ENCODE peak calls at places on chromosome 4, in five cellular contexts. K, G, Q, S and X are unnamed samples. For H3K4me1, the result is how much of the 10 kb centered on the place peaks cover.

GRCh38 chr4:23225024-23225423 is 532.3 kb downstream of the GBA3 start:
- DNase-seq in G (no peak), K (no peak), S (no peak), Q (no peak), X (no peak)

GRCh38 chr4:74545488-74545887 is 100.6 kb downstream of the AREG start:
- DNase-seq in S (no peak), G (no peak), K (no peak), Q (no peak), X (peak)

GRCh38 chr4:6605605-6606004 is 30.6 kb downstream of the MAN2B2 start:
- DNase-seq in G (no peak), K (no peak), S (no peak), Q (no peak), X (no peak)

GRCh38 chr4:102640669-102641068 is 120.1 kb downstream of the MANBA start:
- DNase-seq in K (no peak), Q (no peak), G (no peak), S (no peak), X (no peak)

GRCh38 chr4:119666653-119667091 is 38.1 kb upstream of the PDE5A start:
- DNase-seq in S (no peak), G (no peak), K (no peak), Q (no peak), X (no peak)

GRCh38 chr4:117447925-117448324 is 362.5 kb upstream of the TRAM1L1 start:
- DNase-seq in Q (no peak), S (no peak), G (no peak), K (no peak), X (no peak)

GRCh38 chr4:185396724-185397402 is at the start of gene ANKRD37:
- DNase-seq in G (no peak), Q (no peak), K (peak), S (peak), X (peak)

GRCh38 chr4:82677327-82677726 is 115.5 kb upstream of the TMEM150C start:
- DNase-seq in S (no peak), G (no peak), K (no peak), Q (no peak), X (no peak)

GRCh38 chr4:148514581-148514980 is 72.4 kb upstream of the NR3C2 start:
- DNase-seq in Q (no peak), S (no peak), K (no peak), G (no peak), X (no peak)

GRCh38 chr4:15963568-15963967 is 593 bp upstream of the FGFBP2 start:
- DNase-seq in G (no peak), Q (no peak), S (peak), K (no peak), X (no peak)

GRCh38 chr4:80045831-80046230 is 27.2 kb downstream of the ANTXR2 start:
- DNase-seq in S (no peak), K (no peak), Q (no peak), G (no peak), X (no peak)

GRCh38 chr4:76011700-76012387 is 4.5 kb upstream of the CXCL9 start:
- DNase-seq in G (no peak), S (peak), K (peak), Q (no peak), X (no peak)

GRCh38 chr4:77635246-77635645 is 29.6 kb downstream of the CXCL13 start:
- DNase-seq in S (no peak), Q (no peak), G (no peak), K (no peak), X (no peak)

GRCh38 chr4:95361696-95361965 is 187.1 kb downstream of the UNC5C start:
- DNase-seq in K (no peak), G (no peak), S (no peak), Q (no peak), X (no peak)

GRCh38 chr4:6463311-6464289 is 8.8 kb downstream of the PPP2R2C start:
- DNase-seq in Q (peak), S (no peak), G (peak), K (no peak), X (peak)

GRCh38 chr4:2754848-2755820 is 1.0 kb downstream of the TNIP2 start:
- DNase-seq in Q (no peak), K (no peak), S (peak), G (no peak), X (no peak)

GRCh38 chr4:84529169-84529751 is 30.2 kb upstream of the NKX6-1 start:
- DNase-seq in G (no peak), K (no peak), Q (no peak), S (peak), X (no peak)

GRCh38 chr4:8050555-8051206 is 107.9 kb downstream of the ABLIM2 start:
- DNase-seq in G (peak), Q (no peak), K (peak), S (peak), X (peak)

GRCh38 chr4:176271749-176272148 is 2.7 kb upstream of the ASB5 start:
- DNase-seq in G (no peak), Q (no peak), S (no peak), K (no peak), X (no peak)

GRCh38 chr4:121736735-121737351 is 28.1 kb downstream of the SMIM43 start:
- DNase-seq in K (no peak), G (no peak), S (peak), Q (no peak), X (no peak)

GRCh38 chr4:107619065-107619464 is 101.0 kb downstream of the PAPSS1 start:
- DNase-seq in G (no peak), Q (no peak), K (no peak), S (no peak), X (no peak)

GRCh38 chr4:42570221-42570620 is 86.7 kb downstream of the ATP8A1 start:
- DNase-seq in Q (no peak), G (peak), S (no peak), K (peak), X (peak)

GRCh38 chr4:46432923-46433322 is 43.0 kb upstream of the GABRA2 start:
- DNase-seq in K (no peak), Q (no peak), S (no peak), G (no peak), X (no peak)

GRCh38 chr4:42152507-42153504 is at the start of gene BEND4:
- DNase-seq in Q (no peak), G (no peak), K (peak), S (peak), X (no peak)

GRCh38 chr4:147498031-147498700 is 17.3 kb downstream of the EDNRA start:
- DNase-seq in K (no peak), G (no peak), Q (no peak), S (no peak), X (no peak)

GRCh38 chr4:83582289-83582756 is 46.4 kb downstream of the GPAT3 start:
- DNase-seq in K (peak), S (no peak), G (peak), Q (no peak), X (peak)

GRCh38 chr4:41880840-41881831 is 54.1 kb upstream of the TMEM33 start:
- DNase-seq in S (peak), K (no peak), G (no peak), Q (no peak), X (no peak)

GRCh38 chr4:119041951-119042560 is 93.6 kb upstream of the MYOZ2 start:
- DNase-seq in Q (no peak), S (peak), K (peak), G (peak), X (peak)

GRCh38 chr4:610411-611261 is 14.7 kb upstream of the PDE6B start:
- DNase-seq in S (no peak), Q (peak), K (peak), G (no peak), X (no peak)

GRCh38 chr4:52037730-52038108 is 380 bp downstream of the SGCB start:
- DNase-seq in S (peak), G (peak), Q (no peak), K (peak), X (no peak)

GRCh38 chr4:151573474-151573873 is 164.5 kb downstream of the FHIP1A start:
- DNase-seq in S (no peak), Q (no peak), K (no peak), G (no peak), X (no peak)

GRCh38 chr4:973431-974397 is at the start of gene DGKQ:
- DNase-seq in G (peak), Q (peak), S (peak), K (peak), X (peak)

GRCh38 chr4:17667653-17668201 is 53.3 kb downstream of the MED28 start:
- DNase-seq in K (no peak), Q (no peak), G (no peak), S (no peak), X (no peak)

GRCh38 chr4:173494013-173494970 is 35.7 kb downstream of the HAND2 start:
- DNase-seq in G (peak), S (no peak), K (peak), Q (no peak), X (peak)

GRCh38 chr4:70637239-70637920 is 8.8 kb downstream of the ENAM start:
- DNase-seq in Q (no peak), S (no peak), K (no peak), G (no peak), X (no peak)

GRCh38 chr4:150010525-150011126 is 67.6 kb upstream of the DCLK2 start:
- DNase-seq in S (peak), Q (no peak), K (peak), G (no peak), X (peak)

GRCh38 chr4:141027421-141027820 is 105.8 kb downstream of the RNF150 start:
- DNase-seq in G (no peak), K (no peak), Q (no peak), S (no peak), X (no peak)

GRCh38 chr4:153418114-153418513 is 48.0 kb upstream of the TMEM131L start:
- DNase-seq in G (no peak), K (no peak), S (no peak), Q (no peak), X (no peak)

GRCh38 chr4:174714393-174715211 is 114.4 kb downstream of the GLRA3 start:
- DNase-seq in S (peak), Q (no peak), K (peak), G (peak), X (peak)

GRCh38 chr4:56728512-56728911 is 47.4 kb upstream of the HOPX start:
- DNase-seq in G (peak), K (peak), S (no peak), Q (no peak), X (peak)
- TF ChIP-seq EP300 in G (peak), K (peak), S (no peak), Q (peak), X (peak)

GRCh38 chr4:40875507-40876150 is 125.9 kb downstream of the NSUN7 start:
- DNase-seq in Q (no peak), K (no peak), G (no peak), S (no peak), X (no peak)
- TF ChIP-seq POLR2AphosphoS5 in Q (no peak), K (no peak), G (no peak), S (no peak), X (no peak)

DNA sequence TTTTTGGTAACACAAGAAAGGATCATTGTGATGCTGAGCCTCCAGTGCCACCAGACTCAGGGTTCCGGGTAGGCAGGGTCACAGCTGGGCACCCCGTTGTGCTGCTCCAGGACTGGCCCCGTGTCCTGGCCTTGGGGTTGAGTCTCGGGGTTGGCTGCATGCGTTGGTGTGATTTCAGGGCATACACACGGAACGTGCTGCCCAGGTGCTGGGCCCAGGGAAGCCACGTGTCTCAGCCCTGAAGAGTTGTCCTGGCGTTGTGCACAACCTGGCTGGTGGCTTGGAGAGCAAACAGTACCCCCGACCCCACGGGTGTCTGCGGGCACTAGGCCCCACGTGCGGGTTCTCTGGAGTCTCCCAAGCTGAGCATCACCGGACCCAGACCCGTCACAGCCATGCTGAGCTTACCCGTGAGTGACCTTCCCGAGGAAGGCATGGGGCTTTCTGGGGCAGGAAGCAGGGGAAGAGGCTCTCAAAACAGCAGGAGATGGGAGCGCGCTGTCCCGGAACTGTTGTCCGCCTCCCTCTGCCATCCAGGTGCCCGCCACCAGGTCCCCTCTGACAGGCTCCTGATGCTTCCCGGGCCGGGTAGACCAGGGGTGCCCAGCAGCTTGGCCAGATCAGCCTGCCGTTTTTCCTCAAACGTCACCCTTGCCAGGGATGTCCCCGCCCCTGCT is 66.1 kb upstream of the ENPP6 start:
- DNase-seq in K (peak), Q (no peak), G (no peak), S (no peak), X (no peak)
- H3K4me1 ChIP-seq in K (under half), Q (under half), G (under half), S (under half), X (under half)

GRCh38 chr4:11463707-11464106 is 35.0 kb upstream of the HS3ST1 start:
- DNase-seq in S (no peak), G (no peak), K (no peak), Q (no peak), X (no peak)
- TF ChIP-seq EP300 in S (no peak), G (no peak), K (no peak), Q (no peak), X (no peak)